ENCODE peak calls at places on chromosomes 12 and 14, in nine cellular contexts. W is lower lobe of right lung; H is left ventricle myocardium inferior; J is heart left ventricle; T is fibroblast of lung; D is kidney; N is HepG2; K is uterus; R is CD8-positive, alpha-beta T cell. P is an unnamed sample. For H3K4me1, the result is how much of the 10 kb centered on the place peaks cover.

GRCh38 chr14:98404811-98405210 is 867.2 kb downstream of the BCL11B start:
- DNase-seq in N (no peak), R (no peak), W (no peak), H (no peak), D (no peak), J (no peak), K (no peak), T (no peak), P (no peak)

GRCh38 chr14:80100681-80101080 is 110.6 kb downstream of the DIO2 start:
- DNase-seq in J (no peak), K (no peak), D (peak), N (no peak), R (no peak), H (no peak), W (no peak), T (no peak), P (no peak)

GRCh38 chr14:28949503-28949902 is 182.9 kb downstream of the FOXG1 start:
- DNase-seq in W (no peak), R (no peak), D (no peak), J (no peak), N (no peak), H (no peak), K (no peak), T (no peak), P (no peak)

GRCh38 chr12:50174971-50175715 is 8.0 kb upstream of the CERS5 start:
- DNase-seq in R (no peak), D (no peak), T (peak), K (peak), H (no peak), W (no peak), N (peak), J (no peak), P (no peak)

GRCh38 chr14:24938593-24938992 is 111.4 kb downstream of the STXBP6 start:
- DNase-seq in R (no peak), H (no peak), D (no peak), J (no peak), K (no peak), W (no peak), T (peak), N (no peak), P (no peak)

GRCh38 chr14:54148251-54148650 is 191.6 kb upstream of the BMP4 start:
- DNase-seq in D (no peak), W (no peak), K (no peak), T (peak), N (no peak), R (no peak), J (no peak), H (no peak), P (no peak)

GRCh38 chr12:106865685-106866084 is 90.0 kb upstream of the TMEM263 start:
- DNase-seq in H (no peak), K (no peak), J (no peak), W (no peak), N (no peak), T (no peak), D (no peak), R (no peak), P (no peak)

GRCh38 chr14:73589128-73589527 is 2.5 kb upstream of the ACOT4 start:
- DNase-seq in N (no peak), H (no peak), D (no peak), W (no peak), K (no peak), J (no peak), R (no peak), T (no peak), P (no peak)

GRCh38 chr12:64688715-64689114 is 70.5 kb downstream of the GNS start:
- DNase-seq in D (no peak), N (no peak), W (no peak), J (no peak), T (no peak), K (no peak), R (no peak), H (no peak), P (no peak)

GRCh38 chr12:6950401-6950801 is 755 bp upstream of the PTPN6 start:
- DNase-seq in K (no peak), J (no peak), D (peak), R (no peak), N (no peak), W (peak), T (no peak), H (no peak), P (no peak)

GRCh38 chr12:68446896-68447806 is 115.0 kb upstream of the MDM1 start:
- DNase-seq in H (no peak), N (no peak), K (no peak), R (no peak), D (no peak), W (no peak), T (no peak), J (no peak), P (no peak)

GRCh38 chr14:53609009-53609408 is 347.6 kb downstream of the BMP4 start:
- DNase-seq in N (no peak), R (no peak), T (no peak), J (no peak), K (no peak), H (no peak), W (no peak), D (no peak), P (no peak)

GRCh38 chr12:105324704-105325103 is 5.8 kb upstream of the C12orf75 start:
- DNase-seq in W (no peak), D (no peak), J (no peak), T (no peak), R (no peak), K (no peak), H (no peak), N (no peak), P (no peak)

GRCh38 chr14:30387856-30388255 is 171.1 kb upstream of the G2E3 start:
- DNase-seq in J (no peak), H (no peak), N (peak), W (no peak), K (no peak), T (no peak), D (no peak), R (no peak), P (no peak)

GRCh38 chr12:68495666-68496065 is 115.0 kb upstream of the RAP1B start:
- DNase-seq in R (no peak), T (peak), H (no peak), W (no peak), N (no peak), K (no peak), D (no peak), J (no peak), P (no peak)

GRCh38 chr12:10497602-10498001 is 8.1 kb upstream of the EIF2S3B start:
- DNase-seq in D (no peak), W (no peak), N (no peak), R (peak), H (no peak), K (no peak), T (peak), J (no peak), P (no peak)

GRCh38 chr12:84732941-84733340 is 179.7 kb downstream of the SLC6A15 start:
- DNase-seq in N (no peak), R (no peak), K (no peak), T (no peak), H (no peak), J (no peak), D (no peak), W (no peak), P (no peak)

GRCh38 chr14:68349900-68350323 is 443.0 kb downstream of the ZFP36L1 start:
- DNase-seq in R (no peak), K (no peak), J (no peak), H (no peak), W (no peak), D (no peak), N (peak), T (no peak), P (no peak)

GRCh38 chr12:70549340-70550179 is 87.7 kb downstream of the PTPRB start:
- DNase-seq in H (no peak), J (no peak), K (no peak), T (no peak), N (peak), W (no peak), R (no peak), D (no peak), P (no peak)

GRCh38 chr12:88362439-88362838 is 217.8 kb downstream of the KITLG start:
- DNase-seq in J (no peak), R (no peak), H (no peak), W (no peak), K (no peak), T (peak), D (no peak), N (no peak), P (no peak)

GRCh38 chr12:27083861-27084271 is 1.5 kb upstream of the C12orf71 start:
- DNase-seq in D (no peak), R (no peak), W (no peak), N (no peak), K (no peak), T (peak), H (no peak), J (no peak), P (no peak)

GRCh38 chr12:57340104-57340503 is 89.1 kb upstream of the STAC3 start:
- DNase-seq in K (peak), R (no peak), W (peak), J (no peak), H (peak), T (peak), N (no peak), D (no peak), P (peak)

GRCh38 chr14:104223101-104223809 is 84.9 kb downstream of the KIF26A start:
- DNase-seq in N (no peak), H (no peak), K (no peak), R (no peak), W (peak), T (no peak), D (peak), J (peak), P (no peak)

GRCh38 chr12:116520801-116521471 is 38.2 kb upstream of the MAP1LC3B2 start:
- DNase-seq in R (no peak), D (peak), N (no peak), W (no peak), J (no peak), T (peak), H (no peak), K (no peak), P (no peak)

GRCh38 chr14:77903233-77903632 is 103.3 kb downstream of the ADCK1 start:
- DNase-seq in N (no peak), K (no peak), W (no peak), J (no peak), H (no peak), D (no peak), T (peak), R (no peak), P (no peak)

GRCh38 chr12:89680409-89680808 is 28.2 kb downstream of the ATP2B1 start:
- DNase-seq in H (no peak), W (no peak), R (no peak), T (no peak), N (no peak), D (no peak), K (no peak), J (no peak), P (no peak)

GRCh38 chr12:18556081-18556645 is 181.6 kb downstream of the PLCZ1 start:
- DNase-seq in T (peak), W (no peak), J (no peak), N (no peak), K (no peak), R (no peak), D (no peak), H (no peak), P (no peak)

GRCh38 chr12:76720068-76720467 is 43.8 kb upstream of the ZDHHC17 start:
- DNase-seq in N (no peak), W (no peak), K (no peak), H (no peak), J (no peak), R (no peak), D (no peak), T (peak), P (no peak)

GRCh38 chr14:105328678-105329390 is 14.3 kb downstream of the PACS2 start:
- DNase-seq in D (no peak), W (no peak), H (no peak), N (no peak), T (no peak), K (no peak), J (no peak), R (no peak), P (no peak)

GRCh38 chr12:92363295-92364146 is 217.9 kb upstream of the BTG1 start:
- DNase-seq in T (peak), R (peak), J (peak), H (peak), W (peak), N (no peak), D (peak), K (peak), P (peak)

GRCh38 chr12:95974358-95974757 is 21.8 kb downstream of the HAL start:
- DNase-seq in R (no peak), J (no peak), K (no peak), W (no peak), D (no peak), T (no peak), H (no peak), N (peak), P (no peak)
- TF ChIP-seq CTCF in R (no peak), J (no peak), K (no peak), W (no peak), D (no peak), T (no peak), H (no peak), N (no peak), P (no peak)

DNA sequence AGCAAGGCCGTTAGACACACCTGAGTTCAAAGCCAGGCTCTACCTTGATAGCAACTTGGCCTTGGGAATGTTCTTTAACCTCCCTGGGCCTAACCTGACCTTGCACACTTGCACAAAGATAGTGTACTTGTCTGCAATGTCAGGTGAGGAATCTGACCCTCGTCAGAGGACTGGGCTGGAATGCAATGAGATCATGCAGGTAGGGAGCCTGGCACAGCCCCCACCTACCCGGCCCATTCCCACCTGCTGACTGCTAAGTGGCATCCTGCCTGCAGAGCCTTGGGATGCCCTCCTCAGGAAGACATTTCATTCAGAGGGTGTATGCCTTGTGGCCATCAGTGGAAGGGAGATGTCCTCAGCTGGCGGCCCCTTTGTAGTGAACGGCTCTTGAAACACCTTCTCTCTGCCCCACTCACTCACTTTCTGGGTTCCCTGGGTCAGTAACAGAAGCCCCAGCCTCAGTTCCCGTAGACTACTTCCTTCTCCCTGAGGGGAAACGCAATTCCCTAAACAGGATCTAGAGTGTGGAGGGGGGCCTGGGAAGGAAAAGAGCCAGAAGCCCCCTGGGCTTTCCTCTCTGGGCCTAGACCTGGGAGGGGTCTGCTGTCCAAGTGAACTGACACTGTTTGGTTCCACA is 68.0 kb upstream of the DICER1 start:
- DNase-seq in H (no peak), W (no peak), D (no peak), K (no peak), N (no peak), T (no peak), R (no peak), J (no peak), P (no peak)
- H3K4me1 ChIP-seq in H (under half), W (under half), D (under half), K (under half), N (under half), T (under half), R (under half), J (under half), P (under half)

GRCh38 chr12:12645485-12645884 is 33.8 kb downstream of the CREBL2 start:
- DNase-seq in W (no peak), J (no peak), K (no peak), H (no peak), T (peak), N (peak), D (no peak), R (peak), P (no peak)
- TF ChIP-seq CTCF in W (peak), J (peak), K (no peak), H (peak), T (peak), N (peak), D (peak), R (peak), P (peak)

GRCh38 chr12:52950553-52950952 is 1.6 kb downstream of the KRT18 start:
- DNase-seq in R (no peak), D (no peak), T (no peak), W (no peak), J (no peak), N (no peak), K (no peak), H (no peak), P (no peak)

GRCh38 chr12:52951126-52951525 is 2.2 kb downstream of the KRT18 start:
- DNase-seq in H (no peak), R (no peak), D (no peak), W (no peak), N (no peak), J (no peak), T (no peak), K (no peak), P (no peak)

GRCh38 chr12:52947738-52948423 is 1.0 kb upstream of the KRT18 start:
- DNase-seq in N (no peak), J (no peak), D (no peak), T (no peak), H (no peak), R (no peak), K (no peak), W (no peak), P (no peak)

GRCh38 chr12:52951640-52952039 is 2.7 kb downstream of the KRT18 start:
- DNase-seq in N (no peak), D (no peak), T (no peak), J (no peak), R (no peak), H (no peak), K (no peak), W (no peak), P (no peak)

DNA sequence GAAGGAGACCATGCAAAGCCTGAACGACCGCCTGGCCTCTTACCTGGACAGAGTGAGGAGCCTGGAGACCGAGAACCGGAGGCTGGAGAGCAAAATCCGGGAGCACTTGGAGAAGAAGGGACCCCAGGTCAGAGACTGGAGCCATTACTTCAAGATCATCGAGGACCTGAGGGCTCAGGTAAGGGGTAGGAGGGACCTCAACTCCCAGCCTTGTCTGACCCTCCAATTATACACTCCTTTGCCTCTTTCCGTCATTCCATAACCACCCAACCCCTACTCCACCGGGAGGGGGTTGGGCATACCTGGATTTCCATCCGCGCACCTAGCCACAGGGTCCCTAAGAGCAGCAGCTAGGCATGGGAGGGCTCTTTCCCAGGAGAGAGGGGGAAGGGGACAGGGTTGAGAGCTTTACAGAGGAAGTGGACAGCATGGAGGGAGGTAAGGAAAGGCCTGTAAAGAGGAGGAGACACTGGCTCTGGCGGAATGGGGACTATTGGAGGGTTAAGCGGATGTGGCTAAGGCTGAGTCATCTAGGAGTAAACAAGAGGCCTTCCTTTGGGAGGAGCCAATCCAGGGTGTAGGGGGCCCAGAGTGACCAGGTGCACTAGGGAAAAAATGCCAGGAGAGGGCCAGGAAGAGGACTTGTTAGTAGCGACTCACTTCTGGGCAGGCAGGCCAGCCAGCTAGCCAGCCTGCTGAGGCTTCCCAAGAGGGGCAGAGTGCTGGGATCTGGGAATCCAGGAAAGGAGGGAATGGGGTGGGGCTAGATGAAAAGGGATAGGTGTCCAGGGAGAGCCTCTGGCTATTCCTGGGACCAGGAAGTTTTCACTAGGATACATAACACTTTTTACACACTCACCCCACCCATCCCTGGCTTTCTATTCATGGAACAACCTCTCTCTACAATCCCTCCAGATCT is 754 bp downstream of the KRT18 start:
- DNase-seq in H (no peak), J (no peak), N (peak), T (peak), D (peak), W (peak), K (peak), R (no peak), P (no peak)
- H3K4me1 ChIP-seq in H (under half), J (under half), N (half or more), T (under half), D (under half), W (under half), K (under half), R (under half), P (under half)

DNA sequence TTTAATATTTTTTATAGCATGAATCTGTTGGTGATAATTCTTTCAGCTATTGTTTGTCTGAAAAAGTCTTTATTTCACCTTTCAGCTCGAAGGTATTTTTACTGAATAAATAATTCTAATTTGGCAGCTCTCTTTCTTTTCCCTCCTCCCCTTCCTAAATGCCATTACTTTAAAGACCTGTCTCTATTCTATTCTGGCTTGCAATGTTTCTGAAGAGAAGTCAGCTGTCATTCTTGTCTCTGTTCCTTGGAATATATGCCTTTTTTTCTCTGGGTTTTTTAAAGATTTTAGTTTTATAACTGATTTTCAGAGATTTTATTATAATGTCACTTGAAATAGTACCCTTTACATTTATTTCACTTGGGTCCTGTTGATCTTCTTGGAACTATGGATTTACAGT is 237.9 kb upstream of the DAAM1 start:
- DNase-seq in J (no peak), T (no peak), K (no peak), D (no peak), N (no peak), W (no peak), H (no peak), R (no peak), P (no peak)
- TF ChIP-seq CTCF in J (no peak), T (no peak), K (no peak), D (no peak), N (no peak), W (no peak), H (no peak), R (no peak), P (no peak)

DNA sequence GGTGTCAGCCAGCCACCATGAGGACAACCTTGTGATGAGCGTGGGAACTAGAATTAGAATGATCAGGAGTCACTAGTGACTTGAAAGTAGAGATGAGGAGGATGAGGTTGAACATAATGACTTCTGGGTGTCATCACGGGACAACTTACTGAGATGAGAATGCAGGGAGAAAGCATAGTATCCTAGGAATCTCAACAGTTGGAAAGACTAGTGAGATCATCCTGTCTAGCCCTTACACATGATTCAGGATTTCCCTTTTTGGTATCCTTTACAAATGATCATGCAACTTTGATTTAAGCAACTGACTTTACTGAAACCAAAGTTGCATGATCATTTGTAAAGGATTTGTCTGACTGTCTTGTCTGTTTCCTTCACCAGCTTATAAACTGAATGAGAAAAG is 51.8 kb upstream of the HIF1A start:
- DNase-seq in J (no peak), K (no peak), R (no peak), D (no peak), N (no peak), T (peak), W (no peak), H (no peak), P (no peak)
- H3K4me1 ChIP-seq in J (under half), K (under half), R (under half), D (under half), N (under half), T (under half), W (under half), H (under half), P (under half)

DNA sequence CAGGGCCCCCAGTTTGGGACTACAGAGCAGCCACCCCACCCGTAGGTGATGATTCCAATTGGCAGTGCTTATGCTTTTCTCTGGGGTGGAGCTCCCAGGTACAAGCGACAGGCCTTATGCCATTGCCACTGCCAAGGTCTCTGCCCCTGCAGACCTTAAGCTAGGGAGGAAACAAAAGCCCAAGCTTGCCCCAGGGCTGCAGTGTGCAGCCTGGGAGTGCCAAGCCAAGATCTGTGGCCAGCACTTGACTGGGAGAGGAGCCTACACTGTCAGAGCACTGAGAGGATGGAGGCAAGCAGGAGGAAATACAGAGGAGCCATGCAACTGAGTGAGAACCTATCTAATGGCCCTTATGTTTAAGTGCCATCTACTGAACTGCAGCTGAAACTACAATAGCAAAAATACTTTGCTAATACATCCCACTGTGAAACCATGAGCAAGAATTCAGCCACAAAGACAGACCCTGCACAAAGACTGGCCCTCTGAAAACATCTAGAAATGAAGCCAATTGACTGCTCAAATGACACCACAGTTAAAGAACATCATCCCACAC is 17.7 kb upstream of the ASCL1 start:
- DNase-seq in W (no peak), R (no peak), J (no peak), N (peak), T (no peak), H (no peak), K (no peak), D (no peak), P (no peak)
- TF ChIP-seq CTCF in W (no peak), R (no peak), J (no peak), N (peak), T (no peak), H (no peak), K (no peak), D (peak), P (no peak)